ENCODE peak calls at places on chromosomes 11 and 22, in four cellular contexts. V, K, R and Z are unnamed samples.
A peak's percentile ranks its signal among the peaks of the same experiment; 100 is the strongest.

GRCh38 chr11:70542406-70542805 is 144.1 kb downstream of the CTTN start:
- DNase-seq in R (no peak), K (no peak), V (no peak), Z (no peak)

GRCh38 chr11:40338739-40339138 is 1120.7 kb downstream of the LRRC4C start:
- DNase-seq in R (no peak), V (no peak), K (no peak), Z (no peak)

GRCh38 chr11:20274031-20274430 is 89.5 kb upstream of the HTATIP2 start:
- DNase-seq in R (no peak), K (no peak), V (no peak), Z (no peak)

GRCh38 chr11:60625262-60625661 is 74.2 kb upstream of the MS4A8 start:
- DNase-seq in R (no peak), K (no peak), V (peak; percentile 1), Z (peak; percentile 52)

GRCh38 chr11:26842458-26842841 is 120.6 kb upstream of the SLC5A12 start:
- DNase-seq in K (no peak), R (no peak), V (no peak), Z (no peak)

GRCh38 chr11:102241026-102241425 is 76.3 kb upstream of the BIRC3 start:
- DNase-seq in K (no peak), R (no peak), V (no peak), Z (no peak)

GRCh38 chr22:28980326-28980725 is 81.3 kb downstream of the C22orf31 start:
- DNase-seq in K (no peak), V (no peak), R (no peak), Z (no peak)

GRCh38 chr11:23976369-23976768 is 520.5 kb upstream of the LUZP2 start:
- DNase-seq in V (no peak), K (no peak), R (no peak), Z (no peak)

GRCh38 chr22:46596819-46597218 is 23.4 kb upstream of the GRAMD4 start:
- DNase-seq in V (peak; percentile 91), K (no peak), R (no peak), Z (no peak)

GRCh38 chr11:86275493-86276370 is 26.3 kb upstream of the HIKESHI start:
- DNase-seq in K (no peak), V (no peak), R (no peak), Z (no peak)

GRCh38 chr22:24093855-24094254 is 82.8 kb downstream of the CABIN1 start:
- DNase-seq in V (no peak), R (no peak), K (no peak), Z (no peak)

GRCh38 chr11:14125529-14125928 is 163.0 kb downstream of the SPON1 start:
- DNase-seq in V (no peak), R (no peak), K (no peak), Z (no peak)

GRCh38 chr11:34632105-34632780 is 11.3 kb downstream of the EHF start:
- DNase-seq in K (no peak), R (no peak), V (peak; percentile 94), Z (no peak)

GRCh38 chr11:31045335-31045734 is 324.2 kb downstream of the DCDC1 start:
- DNase-seq in K (no peak), V (peak; percentile 23), R (no peak), Z (no peak)

GRCh38 chr11:17014774-17015638 is 792 bp upstream of the PLEKHA7 start:
- DNase-seq in R (no peak), K (no peak), V (peak; percentile 16), Z (no peak)

GRCh38 chr22:22893891-22894739 is 6.5 kb downstream of the IGLL5 start:
- DNase-seq in V (no peak), K (no peak), R (no peak), Z (no peak)

GRCh38 chr11:74672956-74673895 is 58.0 kb downstream of the CHRDL2 start:
- DNase-seq in R (no peak), V (no peak), K (no peak), Z (peak; percentile 38)

GRCh38 chr11:111633248-111633647 is 31.0 kb downstream of the SIK2 start:
- DNase-seq in V (no peak), R (no peak), K (no peak), Z (no peak)

GRCh38 chr11:115578275-115578674 is 74.1 kb upstream of the CADM1 start:
- DNase-seq in R (no peak), V (no peak), K (no peak), Z (no peak)

GRCh38 chr22:38132136-38132535 is 21.7 kb upstream of the BAIAP2L2 start:
- DNase-seq in K (no peak), R (no peak), V (no peak), Z (no peak)

GRCh38 chr11:14676068-14676467 is 32.5 kb downstream of the PDE3B start:
- DNase-seq in R (no peak), K (no peak), V (no peak), Z (peak; percentile 8)

GRCh38 chr11:125091877-125092664 is 19.4 kb downstream of the TMEM218 start:
- DNase-seq in K (no peak), R (no peak), V (no peak), Z (no peak)

GRCh38 chr11:45655831-45656230 is 9.6 kb downstream of the CHST1 start:
- DNase-seq in R (no peak), V (no peak), K (no peak), Z (no peak)

GRCh38 chr22:37310075-37310606 is 27.8 kb downstream of the CYTH4 start:
- DNase-seq in K (no peak), R (no peak), V (no peak), Z (no peak)

GRCh38 chr22:21691773-21692172 is 26.0 kb downstream of the PPIL2 start:
- DNase-seq in K (no peak), R (no peak), V (no peak), Z (no peak)

GRCh38 chr11:126891556-126892217 is 108.9 kb downstream of the KIRREL3 start:
- DNase-seq in R (no peak), K (no peak), V (no peak), Z (no peak)

GRCh38 chr11:36073411-36074203 is 129.7 kb downstream of the LDLRAD3 start:
- DNase-seq in R (no peak), K (no peak), V (no peak), Z (no peak)

GRCh38 chr11:93807980-93808379 is 23.9 kb downstream of the MED17 start:
- DNase-seq in V (no peak), K (no peak), R (no peak), Z (no peak)

GRCh38 chr11:21866781-21867180 is 326.1 kb upstream of the ANO5 start:
- DNase-seq in K (no peak), R (no peak), V (no peak), Z (no peak)

GRCh38 chr11:119121008-119121810 is at the start of gene HINFP:
- DNase-seq in V (peak; percentile 99), K (peak; percentile 98), R (peak; percentile 99), Z (peak; percentile 99)